ENCODE peak calls at places on chromosome 16, in five cellular contexts. M is H9, I is mesenchymal stem cell, X is IMR-90, C is mesendoderm. B is an unnamed sample.

GRCh38 chr16:89105599-89106151 is 12.0 kb downstream of the ACSF3 start:
- DNase-seq in C (no peak), X (no peak), I (no peak), M (no peak), B (no peak)

GRCh38 chr16:67169642-67170167 is 633 bp upstream of the NOL3 start:
- DNase-seq in I (peak; percentile 49), M (peak; percentile 89), C (peak; percentile 88), X (no peak), B (no peak)

GRCh38 chr16:67917852-67918236 is 13.8 kb downstream of the CTRL start:
- DNase-seq in C (peak; percentile 88), X (peak; percentile 93), M (no peak), I (peak; percentile 93), B (no peak)

GRCh38 chr16:68764866-68765265 is 27.8 kb downstream of the CDH1 start:
- DNase-seq in C (peak; percentile 49), I (no peak), X (no peak), M (no peak), B (no peak)

GRCh38 chr16:4689091-4689671 is 4.2 kb upstream of the NUDT16L1 start:
- DNase-seq in M (no peak), I (no peak), X (no peak), C (peak; percentile 14), B (no peak)

GRCh38 chr16:71627631-71628236 is 1.8 kb downstream of the MARVELD3 start:
- DNase-seq in M (no peak), C (peak; percentile 53), I (no peak), X (no peak), B (no peak)

GRCh38 chr16:35750157-35750689 is 2290.8 kb downstream of the TP53TG3F start:
- DNase-seq in I (no peak), X (no peak), C (no peak), M (no peak), B (no peak)

GRCh38 chr16:2981177-2981898 is 1.1 kb upstream of the PKMYT1 start:
- DNase-seq in M (peak; percentile 75), I (peak; percentile 28), X (no peak), C (peak; percentile 88), B (no peak)

GRCh38 chr16:75027520-75028300 is 28.9 kb downstream of the ZNRF1 start:
- DNase-seq in C (no peak), I (no peak), M (no peak), X (peak; percentile 31), B (no peak)

GRCh38 chr16:4115209-4115940 is 867 bp downstream of the ADCY9 start:
- DNase-seq in M (peak; percentile 71), X (peak; percentile 74), C (peak; percentile 66), I (peak; percentile 79), B (peak; percentile 61)

GRCh38 chr16:10931133-10931532 is 11.1 kb downstream of the DEXI start:
- DNase-seq in M (no peak), I (no peak), X (no peak), C (no peak), B (no peak)
- H3K27ac ChIP-seq in M (no peak overlapping the region), I (no peak overlapping the region), X (no peak overlapping the region), C (no peak overlapping the region), B (no peak overlapping the region)

GRCh38 chr16:73387979-73388378 is 340.1 kb upstream of the ZFHX3 start:
- DNase-seq in M (no peak), X (no peak), I (no peak), C (no peak), B (no peak)
- H3K4ac ChIP-seq in M (no peak overlapping the region), X (no peak overlapping the region), I (no peak overlapping the region), C (no peak overlapping the region), B (no peak overlapping the region)

DNA sequence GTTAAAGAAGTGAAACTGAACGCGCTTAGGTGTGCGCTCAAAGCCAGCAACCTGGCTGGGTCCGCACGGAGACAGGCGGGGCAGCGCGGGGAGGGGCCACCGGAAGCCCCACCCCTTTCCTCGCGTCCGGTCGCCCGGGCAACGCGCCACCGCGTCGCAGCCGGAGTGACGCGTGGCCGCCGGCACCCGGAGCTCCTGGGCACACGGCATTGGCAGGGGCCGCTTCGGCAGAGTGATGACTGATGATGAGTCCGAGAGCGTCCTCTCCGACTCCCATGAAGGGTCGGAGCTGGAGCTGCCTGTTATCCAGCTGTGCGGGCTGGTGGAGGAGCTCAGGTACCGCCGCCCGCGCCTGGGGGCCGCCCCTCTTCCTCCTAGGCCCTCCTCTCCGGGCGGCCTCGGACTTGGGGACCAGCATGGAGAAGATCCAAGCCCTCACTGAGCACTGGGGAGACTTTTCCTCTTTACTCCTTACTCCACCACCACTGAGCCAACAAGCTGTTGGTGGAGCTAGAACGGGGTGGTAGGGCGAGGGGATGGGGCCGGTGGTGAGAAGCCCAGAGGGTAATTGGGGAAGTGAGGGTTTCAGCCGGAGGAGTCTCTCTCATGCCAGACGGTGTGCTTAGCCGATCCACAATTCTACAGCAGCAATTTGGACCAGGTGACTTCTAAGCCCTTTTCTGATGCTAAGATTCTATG is 44.9 kb downstream of the PRSS54 start:
- DNase-seq in I (peak; percentile 82), M (peak; percentile 94), X (peak; percentile 62), C (peak; percentile 95), B (peak; percentile 71)
- H3K27ac ChIP-seq in I (no peak overlapping the region), M (no peak overlapping the region), X (no peak overlapping the region), C (no peak overlapping the region), B (no peak overlapping the region)

GRCh38 chr16:87582221-87582965 is 19.9 kb upstream of the JPH3 start:
- DNase-seq in I (peak; percentile 95), M (no peak), C (no peak), X (peak; percentile 75), B (no peak)
- H3K4ac ChIP-seq in I (peak overlapping the region; percentile 93), M (no peak overlapping the region), C (no peak overlapping the region), X (peak overlapping the region; percentile 93), B (peak overlapping the region; percentile 97)

DNA sequence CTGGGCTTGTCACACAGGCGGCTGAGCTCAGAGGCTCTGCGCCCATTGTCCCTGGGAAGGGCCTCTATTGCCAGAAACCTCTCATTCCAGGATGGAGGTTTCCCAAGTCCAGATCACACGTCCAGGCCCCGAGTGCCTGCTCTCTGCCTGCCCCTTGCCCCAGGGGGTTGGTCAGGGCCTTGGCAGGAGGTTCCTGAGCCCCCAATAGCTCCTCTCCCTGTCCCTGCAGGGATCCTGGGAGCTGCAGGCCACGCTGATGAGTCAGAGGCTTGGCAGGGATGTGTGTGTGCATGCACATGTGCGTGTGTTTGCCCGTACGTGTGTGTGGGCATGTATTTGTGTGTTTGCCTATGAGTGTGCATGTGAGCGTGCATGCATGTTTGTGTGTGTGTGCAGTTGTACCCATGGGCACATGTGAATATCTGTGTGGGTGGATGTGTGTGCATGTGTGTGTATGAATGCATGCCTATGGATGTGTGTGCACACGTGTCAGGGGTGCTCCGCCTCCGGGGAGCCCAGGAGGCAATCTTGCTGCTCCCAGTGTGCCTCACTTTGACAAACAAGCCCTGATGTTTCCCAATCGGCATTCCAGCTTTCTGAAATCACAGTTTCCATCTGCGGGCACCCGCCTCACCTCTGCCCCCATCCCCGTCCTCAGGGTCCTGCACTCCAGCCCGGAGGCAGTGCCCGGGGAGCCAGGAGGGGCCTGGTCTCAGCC is 98.4 kb upstream of the GSE1 start:
- DNase-seq in M (no peak), X (peak; percentile 92), I (peak; percentile 91), C (peak; percentile 74), B (peak; percentile 38)
- H3K27ac ChIP-seq in M (no peak overlapping the region), X (peak overlapping the region; percentile 88), I (peak overlapping the region; percentile 85), C (no peak overlapping the region), B (no peak overlapping the region)